ENCODE peak calls at places on chromosomes 6 and 20, in four cellular contexts. C, M, W and F are unnamed samples.

GRCh38 chr6:80605165-80605989 is 498.9 kb downstream of the BCKDHB start:
- DNase-seq in C (peak), M (no peak), W (no peak), F (no peak)

GRCh38 chr6:50305660-50306059 is 255.9 kb upstream of the DEFB112 start:
- DNase-seq in C (peak), M (no peak), W (no peak), F (no peak)

GRCh38 chr20:8571660-8572059 is 439.6 kb downstream of the PLCB1 start:
- DNase-seq in C (no peak), M (no peak), W (no peak), F (no peak)

GRCh38 chr6:141472123-141472522 is 660.6 kb upstream of the GJE1 start:
- DNase-seq in C (no peak), M (no peak), W (no peak), F (no peak)

GRCh38 chr6:128727500-128727899 is 155.4 kb upstream of the LAMA2 start:
- DNase-seq in C (no peak), M (no peak), W (no peak), F (no peak)

GRCh38 chr6:138382498-138383265 is 5.0 kb downstream of the SMIM28 start:
- DNase-seq in C (no peak), M (no peak), W (peak), F (no peak)

GRCh38 chr6:14487625-14488024 is 370.1 kb downstream of the CD83 start:
- DNase-seq in C (no peak), M (no peak), W (no peak), F (no peak)

GRCh38 chr6:154629127-154629526 is 104.1 kb upstream of the SCAF8 start:
- DNase-seq in C (no peak), M (no peak), W (no peak), F (no peak)

GRCh38 chr6:75759207-75759606 is 10.2 kb downstream of the MYO6 start:
- DNase-seq in C (no peak), M (no peak), W (no peak), F (no peak)

GRCh38 chr20:42366626-42367025 is 748.4 kb upstream of the CHD6 start:
- DNase-seq in C (no peak), M (no peak), W (no peak), F (no peak)

GRCh38 chr6:118574051-118574865 is 26.2 kb downstream of the PLN start:
- DNase-seq in C (no peak), M (no peak), W (no peak), F (no peak)

GRCh38 chr20:20498081-20498861 is 130.4 kb downstream of the INSM1 start:
- DNase-seq in C (no peak), M (peak), W (no peak), F (no peak)

GRCh38 chr20:23118144-23118543 is 32.0 kb upstream of the CD93 start:
- DNase-seq in C (no peak), M (no peak), W (no peak), F (no peak)

GRCh38 chr20:49866051-49866450 is 49.3 kb downstream of the SPATA2 start:
- DNase-seq in C (no peak), M (no peak), W (no peak), F (no peak)

GRCh38 chr20:23212482-23212881 is 126.4 kb upstream of the CD93 start:
- DNase-seq in C (no peak), M (no peak), W (peak), F (no peak)

GRCh38 chr6:7763896-7764295 is 38.0 kb downstream of the BMP6 start:
- DNase-seq in C (no peak), M (no peak), W (no peak), F (no peak)

GRCh38 chr6:36615018-36615761 is 21.0 kb downstream of the SRSF3 start:
- DNase-seq in C (peak), M (no peak), W (no peak), F (no peak)

GRCh38 chr6:40177596-40177995 is 243.3 kb upstream of the MOCS1 start:
- DNase-seq in C (no peak), M (no peak), W (no peak), F (no peak)

GRCh38 chr6:137240168-137240567 is 21.0 kb upstream of the IFNGR1 start:
- DNase-seq in C (peak), M (no peak), W (no peak), F (peak)

GRCh38 chr6:12592634-12593033 is 123.9 kb upstream of the PHACTR1 start:
- DNase-seq in C (no peak), M (no peak), W (no peak), F (no peak)

GRCh38 chr20:37526238-37526838 is 1.3 kb downstream of the BLCAP start:
- DNase-seq in C (peak), M (no peak), W (peak), F (peak)

GRCh38 chr6:32689531-32690505 is 23.4 kb upstream of the HLA-DQB1 start:
- DNase-seq in C (no peak), M (no peak), W (no peak), F (no peak)

GRCh38 chr20:31548823-31549512 is 34.7 kb downstream of the HM13 start:
- DNase-seq in C (no peak), M (no peak), W (no peak), F (no peak)

GRCh38 chr6:157860505-157860991 is 37.5 kb downstream of the SNX9 start:
- DNase-seq in C (no peak), M (no peak), W (no peak), F (no peak)

GRCh38 chr20:6679086-6679485 is 88.4 kb upstream of the BMP2 start:
- DNase-seq in C (no peak), M (no peak), W (no peak), F (no peak)

GRCh38 chr6:162068340-162068739 is 659.2 kb downstream of the PRKN start:
- DNase-seq in C (no peak), M (no peak), W (no peak), F (no peak)

GRCh38 chr20:62644802-62645496 is 2.6 kb downstream of the SLCO4A1 start:
- DNase-seq in C (no peak), M (peak), W (no peak), F (peak)

GRCh38 chr6:100488231-100488630 is 23.5 kb upstream of the SIM1 start:
- DNase-seq in C (no peak), M (no peak), W (no peak), F (no peak)

GRCh38 chr6:22153384-22154158 is 143.3 kb downstream of the PRL start:
- DNase-seq in C (no peak), M (no peak), W (no peak), F (no peak)

GRCh38 chr6:109770047-109770446 is 79.0 kb downstream of the FIG4 start:
- DNase-seq in C (no peak), M (no peak), W (no peak), F (no peak)

GRCh38 chr6:35083507-35083906 is 57.6 kb downstream of the TCP11 start:
- DNase-seq in C (no peak), M (no peak), W (no peak), F (peak)

GRCh38 chr20:19419420-19419819 is 207.0 kb downstream of the SLC24A3 start:
- DNase-seq in C (no peak), M (no peak), W (no peak), F (no peak)

GRCh38 chr6:131041814-131042213 is 21.2 kb downstream of the EPB41L2 start:
- DNase-seq in C (no peak), M (no peak), W (no peak), F (no peak)

GRCh38 chr6:170462366-170463020 is 90.6 kb downstream of the PSMB1 start:
- DNase-seq in C (no peak), M (no peak), W (no peak), F (no peak)

GRCh38 chr6:11732036-11732545 is 46.5 kb downstream of the ADTRP start:
- DNase-seq in C (no peak), M (peak), W (no peak), F (peak)

GRCh38 chr6:111712398-111712797 is 106.7 kb upstream of the TRAF3IP2 start:
- DNase-seq in C (no peak), M (peak), W (no peak), F (no peak)

GRCh38 chr20:64107736-64108457 is 532 bp upstream of the NPBWR2 start:
- DNase-seq in C (no peak), M (no peak), W (peak), F (peak)

GRCh38 chr6:100573169-100573568 is 108.4 kb upstream of the SIM1 start:
- DNase-seq in C (peak), M (no peak), W (no peak), F (no peak)

GRCh38 chr6:44800171-44800671 is 412.7 kb downstream of the CDC5L start:
- DNase-seq in C (peak), M (no peak), W (no peak), F (no peak)

GRCh38 chr6:18990313-18990978 is 603.3 kb downstream of the RNF144B start:
- DNase-seq in C (peak), M (peak), W (peak), F (peak)
- TF ChIP-seq POLR2AphosphoS5 in C (no peak), M (no peak), W (no peak), F (no peak)

DNA sequence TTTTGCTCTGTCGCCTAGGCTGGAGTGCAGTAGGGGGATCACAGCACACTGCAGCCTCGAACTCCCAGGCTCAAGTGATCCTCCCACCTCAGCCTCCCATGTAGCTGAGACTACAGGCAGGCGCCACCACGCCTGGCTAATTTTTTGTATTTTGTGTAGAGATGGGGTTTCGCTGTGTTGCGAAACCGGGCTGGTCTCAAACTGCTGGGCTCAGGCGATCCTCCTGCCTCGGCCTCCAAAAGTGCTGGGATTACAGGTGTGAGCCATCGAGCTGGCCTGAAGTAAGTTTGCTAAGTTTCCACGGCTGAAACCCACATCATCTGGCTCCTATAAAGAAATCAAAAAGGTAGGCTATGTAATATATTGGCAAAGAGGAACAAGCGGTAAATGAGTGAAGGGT is 1.4 kb upstream of the MYLIP start:
- DNase-seq in C (no peak), M (no peak), W (no peak), F (no peak)
- TF ChIP-seq EP300 in C (no peak), M (no peak), W (no peak), F (no peak)

DNA sequence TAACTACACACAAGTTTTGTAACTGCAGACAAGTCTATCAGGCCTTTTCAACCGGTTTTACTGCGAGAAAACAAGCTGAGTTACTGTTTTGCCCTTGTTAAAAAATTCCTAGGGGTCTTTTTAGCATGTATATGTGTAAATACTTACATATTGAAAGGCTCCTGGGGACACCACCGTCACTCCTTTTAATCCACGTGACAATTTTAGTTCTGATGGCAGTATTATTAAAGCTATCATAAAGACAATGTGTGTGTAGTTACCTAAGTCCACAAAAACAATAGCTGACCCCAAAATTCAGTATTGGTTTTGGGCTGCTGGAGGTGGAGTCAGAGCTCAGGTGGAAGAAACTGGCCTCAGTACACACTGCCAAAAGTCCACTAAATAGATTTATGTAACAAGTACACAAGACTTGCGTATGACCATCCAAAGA is 41.3 kb upstream of the HFE start:
- DNase-seq in C (peak), M (no peak), W (no peak), F (no peak)
- H3K4me3 ChIP-seq in C (peak), M (peak), W (no peak), F (peak)

GRCh38 chr6:31356946-31357466 is at the start of gene HLA-B:
- DNase-seq in C (peak), M (peak), W (peak), F (peak)
- TF ChIP-seq POLR2AphosphoS5 in C (no peak), M (peak), W (peak), F (no peak)

GRCh38 chr20:1003920-1004697 is 2.0 kb upstream of the RSPO4 start:
- DNase-seq in C (peak), M (no peak), W (no peak), F (no peak)
- TF ChIP-seq EP300 in C (no peak), M (no peak), W (no peak), F (no peak)

GRCh38 chr6:3086282-3086946 is 18.1 kb downstream of the RIPK1 start:
- DNase-seq in C (no peak), M (no peak), W (no peak), F (no peak)

GRCh38 chr6:3088446-3088845 is 20.2 kb downstream of the RIPK1 start:
- DNase-seq in C (no peak), M (no peak), W (no peak), F (no peak)

GRCh38 chr6:3088853-3089445 is 20.7 kb downstream of the RIPK1 start:
- DNase-seq in C (no peak), M (no peak), W (no peak), F (no peak)

GRCh38 chr6:3081965-3082364 is 13.7 kb downstream of the RIPK1 start:
- DNase-seq in C (no peak), M (no peak), W (no peak), F (no peak)

GRCh38 chr6:3085074-3085473 is 16.8 kb downstream of the RIPK1 start:
- DNase-seq in C (no peak), M (no peak), W (no peak), F (no peak)
- H3K4me3 ChIP-seq in C (no peak), M (no peak), W (no peak), F (no peak)

DNA sequence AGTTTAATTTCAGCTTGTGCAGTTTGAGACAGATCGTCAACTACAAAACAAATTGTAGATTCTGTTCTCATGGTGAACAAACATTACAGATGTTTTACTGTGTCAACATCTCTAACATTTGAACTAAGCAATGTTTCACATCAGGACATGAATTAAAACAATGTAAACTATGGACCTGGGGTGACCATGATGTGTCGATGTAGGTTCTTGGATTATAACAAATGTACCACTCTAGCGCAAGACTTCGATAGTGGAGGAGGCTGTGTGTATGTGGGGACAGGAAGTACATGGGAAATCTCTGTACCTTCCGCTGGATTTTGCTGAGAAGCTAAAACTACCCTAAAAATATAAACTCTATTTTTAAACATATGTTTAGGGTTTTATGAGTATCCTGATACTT is 17.1 kb downstream of the HIVEP2 start:
- DNase-seq in C (peak), M (no peak), W (no peak), F (no peak)
- TF ChIP-seq POLR2AphosphoS5 in C (no peak), M (no peak), W (no peak), F (no peak)

DNA sequence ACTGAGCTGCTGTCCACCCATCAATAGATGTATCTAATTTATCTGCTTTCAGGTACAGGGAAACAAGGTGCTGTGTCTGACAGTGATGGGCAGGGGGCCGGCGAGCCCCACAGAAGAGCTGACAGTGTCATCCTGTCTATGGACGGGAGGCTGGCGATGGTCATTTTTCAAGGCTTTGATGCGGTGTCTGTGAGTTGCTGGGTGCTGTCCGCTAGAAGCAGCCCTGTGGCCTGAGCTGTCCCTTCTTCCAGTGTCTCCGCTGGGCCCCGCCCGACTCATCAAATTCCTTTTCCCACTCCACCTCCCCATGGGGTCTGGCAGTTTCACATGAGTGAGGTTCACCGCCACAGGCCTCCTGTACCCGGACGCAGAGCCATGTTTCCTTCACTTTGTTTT is 161.4 kb upstream of the PMEPA1 start:
- DNase-seq in C (no peak), M (no peak), W (peak), F (no peak)
- TF ChIP-seq EP300 in C (no peak), M (no peak), W (no peak), F (no peak)

DNA sequence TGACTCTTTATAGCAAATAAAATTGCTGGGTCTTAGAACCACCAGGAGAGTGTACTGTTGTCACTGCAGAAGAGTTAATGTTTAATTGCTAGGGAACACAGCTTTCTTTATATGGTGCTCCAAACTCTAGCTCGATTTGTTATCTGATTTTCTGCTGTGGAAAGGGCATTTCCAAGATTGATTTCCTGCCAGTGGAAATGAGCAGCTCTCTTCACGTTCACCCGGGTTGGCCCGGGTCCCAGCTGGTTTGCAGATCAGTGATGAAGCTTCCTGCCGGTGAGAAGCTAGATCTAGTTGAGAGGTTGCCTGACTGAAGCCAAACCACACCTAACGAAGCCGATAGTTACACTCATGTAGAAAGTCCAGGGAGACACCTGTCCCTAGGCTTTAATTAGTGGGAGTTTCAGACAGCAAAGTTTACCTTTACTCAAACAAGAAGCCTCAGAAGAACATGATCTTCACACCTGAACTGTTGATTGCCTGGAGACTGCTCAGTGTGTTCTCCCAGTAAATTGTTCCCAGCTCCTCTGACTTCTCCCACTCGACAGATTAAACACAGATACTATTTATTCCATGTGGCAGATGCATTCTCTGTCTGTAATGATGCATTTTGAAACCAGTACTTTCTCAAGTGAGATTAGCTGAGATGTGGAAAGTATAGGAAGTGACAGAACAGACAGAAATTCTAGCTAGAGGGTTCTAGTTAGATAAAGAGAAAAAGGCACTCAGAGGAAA is 27.8 kb downstream of the PAQR8 start:
- DNase-seq in C (peak), M (peak), W (no peak), F (peak)
- H3K4me3 ChIP-seq in C (peak), M (no peak), W (no peak), F (no peak)

GRCh38 chr6:29596381-29596900 is 11.5 kb downstream of the OR2H2 start:
- DNase-seq in C (no peak), M (no peak), W (no peak), F (no peak)

GRCh38 chr6:29589423-29590048 is 4.6 kb downstream of the OR2H2 start:
- DNase-seq in C (peak), M (peak), W (peak), F (peak)

GRCh38 chr6:29590218-29590808 is 5.4 kb downstream of the OR2H2 start:
- DNase-seq in C (no peak), M (no peak), W (peak), F (no peak)

GRCh38 chr6:29593199-29593598 is 8.3 kb downstream of the OR2H2 start:
- DNase-seq in C (no peak), M (no peak), W (no peak), F (no peak)

GRCh38 chr6:29591677-29592076 is 6.8 kb downstream of the OR2H2 start:
- DNase-seq in C (no peak), M (no peak), W (no peak), F (no peak)
- TF ChIP-seq POLR2AphosphoS5 in C (no peak), M (no peak), W (no peak), F (no peak)